ENCODE peak calls at places on chromosomes 11 and 22, in four cellular contexts. One of them, this sample, is unnamed.

GRCh38 chr11:70756341-70756740 is 358.0 kb downstream of the CTTN start:
- DNase-seq in NCI-H2081: no peak
- DNase-seq in stimulated activated CD4-positive, alpha-beta T cell treated with anti-CD3 and anti-CD28 coated beads, TNF-alpha, amount 100 ng/mL, for 1 hour: no peak
- DNase-seq in stimulated activated naive CD8-positive, alpha-beta T cell treated with anti-CD3 and anti-CD28 coated beads, Interleukin-15, Interleukin-2, amounts not matched to agents 100 U/mL and 50 U/mL, for 24 hours: no peak
- DNase-seq in this sample: no peak

GRCh38 chr11:65611758-65612603 is 2.0 kb downstream of the MAP3K11 start:
- DNase-seq in stimulated activated CD4-positive, alpha-beta T cell treated with anti-CD3 and anti-CD28 coated beads, TNF-alpha, amount 100 ng/mL, for 1 hour: no peak
- DNase-seq in stimulated activated naive CD8-positive, alpha-beta T cell treated with anti-CD3 and anti-CD28 coated beads, Interleukin-15, Interleukin-2, amounts not matched to agents 100 U/mL and 50 U/mL, for 24 hours: no peak
- DNase-seq in NCI-H2081: no peak
- DNase-seq in this sample: no peak

GRCh38 chr11:2847511-2847910 is 38.1 kb downstream of the CDKN1C start:
- DNase-seq in stimulated activated naive CD8-positive, alpha-beta T cell treated with anti-CD3 and anti-CD28 coated beads, Interleukin-15, Interleukin-2, amounts not matched to agents 100 U/mL and 50 U/mL, for 24 hours: no peak
- DNase-seq in NCI-H2081: peak
- DNase-seq in stimulated activated CD4-positive, alpha-beta T cell treated with anti-CD3 and anti-CD28 coated beads, TNF-alpha, amount 100 ng/mL, for 1 hour: no peak
- DNase-seq in this sample: no peak

GRCh38 chr11:69874178-69874983 is 55.2 kb upstream of the FGF3 start:
- DNase-seq in NCI-H2081: no peak
- DNase-seq in stimulated activated naive CD8-positive, alpha-beta T cell treated with anti-CD3 and anti-CD28 coated beads, Interleukin-15, Interleukin-2, amounts not matched to agents 100 U/mL and 50 U/mL, for 24 hours: no peak
- DNase-seq in stimulated activated CD4-positive, alpha-beta T cell treated with anti-CD3 and anti-CD28 coated beads, TNF-alpha, amount 100 ng/mL, for 1 hour: no peak
- DNase-seq in this sample: no peak

GRCh38 chr11:2789331-2789730 is 89.5 kb upstream of the KCNQ1OT1 start:
- DNase-seq in stimulated activated naive CD8-positive, alpha-beta T cell treated with anti-CD3 and anti-CD28 coated beads, Interleukin-15, Interleukin-2, amounts not matched to agents 100 U/mL and 50 U/mL, for 24 hours: peak
- DNase-seq in NCI-H2081: no peak
- DNase-seq in stimulated activated CD4-positive, alpha-beta T cell treated with anti-CD3 and anti-CD28 coated beads, TNF-alpha, amount 100 ng/mL, for 1 hour: no peak
- DNase-seq in this sample: no peak

GRCh38 chr11:71453021-71453910 is at the start of gene NADSYN1:
- DNase-seq in stimulated activated CD4-positive, alpha-beta T cell treated with anti-CD3 and anti-CD28 coated beads, TNF-alpha, amount 100 ng/mL, for 1 hour: peak
- DNase-seq in NCI-H2081: peak
- DNase-seq in stimulated activated naive CD8-positive, alpha-beta T cell treated with anti-CD3 and anti-CD28 coated beads, Interleukin-15, Interleukin-2, amounts not matched to agents 100 U/mL and 50 U/mL, for 24 hours: peak
- DNase-seq in this sample: peak

GRCh38 chr11:71198823-71199165 is 53.6 kb downstream of the SHANK2 start:
- DNase-seq in stimulated activated naive CD8-positive, alpha-beta T cell treated with anti-CD3 and anti-CD28 coated beads, Interleukin-15, Interleukin-2, amounts not matched to agents 100 U/mL and 50 U/mL, for 24 hours: no peak
- DNase-seq in NCI-H2081: no peak
- DNase-seq in stimulated activated CD4-positive, alpha-beta T cell treated with anti-CD3 and anti-CD28 coated beads, TNF-alpha, amount 100 ng/mL, for 1 hour: no peak
- DNase-seq in this sample: no peak

GRCh38 chr11:44732564-44732963 is 5.8 kb downstream of the TSPAN18 start:
- DNase-seq in stimulated activated naive CD8-positive, alpha-beta T cell treated with anti-CD3 and anti-CD28 coated beads, Interleukin-15, Interleukin-2, amounts not matched to agents 100 U/mL and 50 U/mL, for 24 hours: no peak
- DNase-seq in stimulated activated CD4-positive, alpha-beta T cell treated with anti-CD3 and anti-CD28 coated beads, TNF-alpha, amount 100 ng/mL, for 1 hour: no peak
- DNase-seq in NCI-H2081: no peak
- DNase-seq in this sample: no peak

GRCh38 chr11:69211540-69212120 is 55.9 kb downstream of the SMIM38 start:
- DNase-seq in NCI-H2081: no peak
- DNase-seq in stimulated activated naive CD8-positive, alpha-beta T cell treated with anti-CD3 and anti-CD28 coated beads, Interleukin-15, Interleukin-2, amounts not matched to agents 100 U/mL and 50 U/mL, for 24 hours: no peak
- DNase-seq in stimulated activated CD4-positive, alpha-beta T cell treated with anti-CD3 and anti-CD28 coated beads, TNF-alpha, amount 100 ng/mL, for 1 hour: no peak
- DNase-seq in this sample: no peak

GRCh38 chr22:20020533-20021195 is at the start of gene TANGO2:
- DNase-seq in stimulated activated naive CD8-positive, alpha-beta T cell treated with anti-CD3 and anti-CD28 coated beads, Interleukin-15, Interleukin-2, amounts not matched to agents 100 U/mL and 50 U/mL, for 24 hours: peak
- DNase-seq in stimulated activated CD4-positive, alpha-beta T cell treated with anti-CD3 and anti-CD28 coated beads, TNF-alpha, amount 100 ng/mL, for 1 hour: peak
- DNase-seq in NCI-H2081: peak
- DNase-seq in this sample: peak

GRCh38 chr11:77993902-77994301 is 566 bp downstream of the INTS4 start:
- DNase-seq in NCI-H2081: no peak
- DNase-seq in stimulated activated CD4-positive, alpha-beta T cell treated with anti-CD3 and anti-CD28 coated beads, TNF-alpha, amount 100 ng/mL, for 1 hour: no peak
- DNase-seq in stimulated activated naive CD8-positive, alpha-beta T cell treated with anti-CD3 and anti-CD28 coated beads, Interleukin-15, Interleukin-2, amounts not matched to agents 100 U/mL and 50 U/mL, for 24 hours: no peak
- DNase-seq in this sample: no peak

GRCh38 chr11:114296190-114296978 is at the start of gene NNMT:
- DNase-seq in stimulated activated CD4-positive, alpha-beta T cell treated with anti-CD3 and anti-CD28 coated beads, TNF-alpha, amount 100 ng/mL, for 1 hour: no peak
- DNase-seq in NCI-H2081: no peak
- DNase-seq in stimulated activated naive CD8-positive, alpha-beta T cell treated with anti-CD3 and anti-CD28 coated beads, Interleukin-15, Interleukin-2, amounts not matched to agents 100 U/mL and 50 U/mL, for 24 hours: no peak
- DNase-seq in this sample: no peak

GRCh38 chr22:31488988-31489617 is 539 bp downstream of the EIF4ENIF1 start:
- DNase-seq in stimulated activated CD4-positive, alpha-beta T cell treated with anti-CD3 and anti-CD28 coated beads, TNF-alpha, amount 100 ng/mL, for 1 hour: no peak
- DNase-seq in stimulated activated naive CD8-positive, alpha-beta T cell treated with anti-CD3 and anti-CD28 coated beads, Interleukin-15, Interleukin-2, amounts not matched to agents 100 U/mL and 50 U/mL, for 24 hours: peak
- DNase-seq in NCI-H2081: peak
- DNase-seq in this sample: no peak

GRCh38 chr22:38755155-38755910 is 465 bp downstream of the SUN2 start:
- DNase-seq in NCI-H2081: no peak
- DNase-seq in stimulated activated CD4-positive, alpha-beta T cell treated with anti-CD3 and anti-CD28 coated beads, TNF-alpha, amount 100 ng/mL, for 1 hour: no peak
- DNase-seq in stimulated activated naive CD8-positive, alpha-beta T cell treated with anti-CD3 and anti-CD28 coated beads, Interleukin-15, Interleukin-2, amounts not matched to agents 100 U/mL and 50 U/mL, for 24 hours: peak
- DNase-seq in this sample: no peak

GRCh38 chr11:128908391-128909246 is 17.5 kb downstream of the KCNJ5 start:
- DNase-seq in stimulated activated CD4-positive, alpha-beta T cell treated with anti-CD3 and anti-CD28 coated beads, TNF-alpha, amount 100 ng/mL, for 1 hour: no peak
- DNase-seq in NCI-H2081: no peak
- DNase-seq in stimulated activated naive CD8-positive, alpha-beta T cell treated with anti-CD3 and anti-CD28 coated beads, Interleukin-15, Interleukin-2, amounts not matched to agents 100 U/mL and 50 U/mL, for 24 hours: peak
- DNase-seq in this sample: no peak

GRCh38 chr22:35685731-35686130 is 31.9 kb upstream of the APOL5 start:
- DNase-seq in stimulated activated naive CD8-positive, alpha-beta T cell treated with anti-CD3 and anti-CD28 coated beads, Interleukin-15, Interleukin-2, amounts not matched to agents 100 U/mL and 50 U/mL, for 24 hours: no peak
- DNase-seq in NCI-H2081: no peak
- DNase-seq in stimulated activated CD4-positive, alpha-beta T cell treated with anti-CD3 and anti-CD28 coated beads, TNF-alpha, amount 100 ng/mL, for 1 hour: no peak
- DNase-seq in this sample: no peak

GRCh38 chr11:34706709-34707461 is 86.0 kb downstream of the EHF start:
- DNase-seq in NCI-H2081: no peak
- DNase-seq in stimulated activated CD4-positive, alpha-beta T cell treated with anti-CD3 and anti-CD28 coated beads, TNF-alpha, amount 100 ng/mL, for 1 hour: no peak
- DNase-seq in stimulated activated naive CD8-positive, alpha-beta T cell treated with anti-CD3 and anti-CD28 coated beads, Interleukin-15, Interleukin-2, amounts not matched to agents 100 U/mL and 50 U/mL, for 24 hours: no peak
- DNase-seq in this sample: no peak

GRCh38 chr11:35347173-35347878 is 72.0 kb downstream of the SLC1A2 start:
- DNase-seq in stimulated activated naive CD8-positive, alpha-beta T cell treated with anti-CD3 and anti-CD28 coated beads, Interleukin-15, Interleukin-2, amounts not matched to agents 100 U/mL and 50 U/mL, for 24 hours: no peak
- DNase-seq in NCI-H2081: no peak
- DNase-seq in stimulated activated CD4-positive, alpha-beta T cell treated with anti-CD3 and anti-CD28 coated beads, TNF-alpha, amount 100 ng/mL, for 1 hour: no peak
- DNase-seq in this sample: no peak

GRCh38 chr11:6856871-6857270 is 6.0 kb upstream of the OR10A2 start:
- DNase-seq in NCI-H2081: no peak
- DNase-seq in stimulated activated CD4-positive, alpha-beta T cell treated with anti-CD3 and anti-CD28 coated beads, TNF-alpha, amount 100 ng/mL, for 1 hour: no peak
- DNase-seq in stimulated activated naive CD8-positive, alpha-beta T cell treated with anti-CD3 and anti-CD28 coated beads, Interleukin-15, Interleukin-2, amounts not matched to agents 100 U/mL and 50 U/mL, for 24 hours: no peak
- DNase-seq in this sample: no peak